ENCODE peak calls at places on chromosome X, in eight cellular contexts. S is GM12865; M is CD8-positive, alpha-beta memory T cell; F is effector memory CD4-positive, alpha-beta T cell; U is KBM-7; D is stimulated activated CD4-positive, alpha-beta T cell treated with anti-CD3 and anti-CD28 coated beads, Interleukin-12 subunit alpha, Interleukin-12 subunit beta, amount 100 ng/mL, for 48 hours; C is C1 segment of cervical spinal cord; N is RCC 7860. G is an unnamed sample.

GRCh38 chrX:84611843-84612636 is 109.8 kb upstream of the HDX start:
- DNase-seq in N (no peak), D (no peak), U (no peak), M (no peak), C (no peak), F (no peak), S (no peak), G (no peak)

GRCh38 chrX:10172867-10173266 is 16.1 kb downstream of the CLCN4 start:
- DNase-seq in N (no peak), D (no peak), F (no peak), U (no peak), S (no peak), C (no peak), M (no peak), G (peak)

GRCh38 chrX:8960809-8961413 is 73.0 kb downstream of the FAM9B start:
- DNase-seq in F (no peak), C (no peak), M (no peak), U (peak), S (no peak), D (no peak), N (no peak), G (no peak)

GRCh38 chrX:69163936-69164741 is 1.1 kb downstream of the PJA1 start:
- DNase-seq in F (peak), D (peak), N (no peak), M (peak), S (peak), C (no peak), U (peak), G (peak)

GRCh38 chrX:43278440-43278839 is 377.7 kb upstream of the MAOA start:
- DNase-seq in D (no peak), M (no peak), C (no peak), N (no peak), F (no peak), U (no peak), S (no peak), G (no peak)

GRCh38 chrX:70433848-70434351 is 10.7 kb upstream of the DLG3 start:
- DNase-seq in U (peak), N (peak), C (peak), S (peak), D (peak), M (peak), F (peak), G (peak)

GRCh38 chrX:106481341-106481740 is 130.4 kb upstream of the RADX start:
- DNase-seq in F (peak), S (peak), U (peak), C (peak), M (no peak), N (peak), D (peak), G (peak)

GRCh38 chrX:10576777-10577444 is 43.5 kb downstream of the MID1 start:
- DNase-seq in C (no peak), U (no peak), S (no peak), D (no peak), M (no peak), N (peak), F (no peak), G (no peak)

GRCh38 chrX:153929576-153929975 is 3.5 kb upstream of the ARHGAP4 start:
- DNase-seq in M (no peak), C (no peak), N (no peak), F (no peak), U (no peak), S (no peak), D (no peak), G (no peak)

GRCh38 chrX:15500497-15500966 is at the start of gene BMX:
- DNase-seq in M (no peak), N (no peak), S (no peak), C (no peak), U (peak), D (no peak), F (no peak), G (no peak)

GRCh38 chrX:9326369-9326768 is 138.5 kb upstream of the TBL1X start:
- DNase-seq in M (no peak), F (no peak), U (no peak), N (no peak), D (no peak), S (no peak), C (no peak), G (no peak)

GRCh38 chrX:31112226-31112999 is 40.6 kb upstream of the FTHL17 start:
- DNase-seq in U (peak), M (no peak), D (no peak), N (no peak), S (no peak), F (no peak), C (no peak), G (no peak)

GRCh38 chrX:69179380-69179911 is 14.2 kb upstream of the PJA1 start:
- DNase-seq in N (no peak), M (no peak), U (no peak), S (no peak), F (no peak), C (no peak), D (no peak), G (peak)

GRCh38 chrX:71618303-71618721 is at the start of gene CXCR3:
- DNase-seq in D (peak), U (peak), F (peak), S (peak), C (no peak), N (peak), M (peak), G (no peak)

GRCh38 chrX:87900320-87900908 is 382.8 kb downstream of the KLHL4 start:
- DNase-seq in D (peak), N (peak), S (peak), C (no peak), U (peak), M (no peak), F (peak), G (no peak)

GRCh38 chrX:140817943-140818342 is 108.4 kb downstream of the LINC00632 start:
- DNase-seq in C (no peak), S (peak), D (peak), U (peak), F (no peak), M (no peak), N (peak), G (no peak)

GRCh38 chrX:45479196-45479834 is 278.6 kb upstream of the DIPK2B start:
- DNase-seq in F (no peak), D (no peak), S (no peak), C (no peak), N (peak), M (no peak), U (no peak), G (no peak)

GRCh38 chrX:104411800-104412199 is 154.2 kb upstream of the IL1RAPL2 start:
- DNase-seq in D (no peak), S (no peak), F (no peak), C (no peak), U (no peak), M (no peak), N (no peak), G (no peak)

GRCh38 chrX:6681469-6681868 is 146.6 kb upstream of the VCX3A start:
- DNase-seq in S (no peak), N (no peak), C (no peak), D (no peak), F (no peak), U (no peak), M (no peak), G (no peak)

GRCh38 chrX:134026732-134027311 is 41.4 kb upstream of the GPC3 start:
- DNase-seq in U (peak), S (peak), F (no peak), M (no peak), N (no peak), D (peak), C (no peak), G (peak)

GRCh38 chrX:139831017-139831416 is 101.8 kb downstream of the ATP11C start:
- DNase-seq in F (no peak), M (no peak), U (no peak), D (no peak), C (no peak), S (no peak), N (no peak), G (no peak)

GRCh38 chrX:136310411-136310810 is 9.6 kb downstream of the ADGRG4 start:
- DNase-seq in M (no peak), F (no peak), N (peak), U (no peak), S (no peak), C (no peak), D (no peak), G (peak)